ENCODE peak calls at places on chromosomes 4 and X, in ten cellular contexts. K, B, I, M, V, Q, W, P, N and Y are unnamed samples.

GRCh38 chrX:105101378-105101777 is 119.1 kb downstream of the TEX13A start:
- DNase-seq in B (no peak), W (no peak), K (no peak), V (no peak), P (no peak), I (no peak), Q (no peak), M (no peak), N (no peak), Y (no peak)

GRCh38 chr4:150510176-150510875 is 71.6 kb upstream of the MAB21L2 start:
- DNase-seq in M (peak), Q (peak), I (peak), B (peak), P (peak), V (no peak), W (peak), N (no peak), K (no peak), Y (no peak)

GRCh38 chr4:168755643-168756482 is 254.2 kb downstream of the CBR4 start:
- DNase-seq in B (peak), Q (peak), I (no peak), N (no peak), M (no peak), V (no peak), K (no peak), P (no peak), W (no peak), Y (no peak)

GRCh38 chr4:99185581-99185980 is 33.5 kb downstream of the ADH6 start:
- DNase-seq in K (no peak), P (no peak), B (no peak), M (no peak), Q (no peak), V (no peak), I (no peak), N (no peak), W (no peak), Y (no peak)

GRCh38 chr4:56799824-56800756 is 21.4 kb downstream of the SPINK2 start:
- DNase-seq in M (peak), P (peak), W (peak), B (peak), Q (peak), K (peak), V (peak), N (peak), I (peak), Y (peak)

GRCh38 chr4:145406970-145407369 is 74.7 kb upstream of the SMAD1 start:
- DNase-seq in I (no peak), K (no peak), V (no peak), Q (no peak), N (no peak), B (no peak), P (no peak), W (no peak), M (no peak), Y (no peak)

GRCh38 chr4:84691170-84691691 is 108.3 kb downstream of the CDS1 start:
- DNase-seq in W (peak), Q (peak), B (peak), K (no peak), V (peak), I (peak), N (no peak), M (peak), P (peak), Y (no peak)

GRCh38 chr4:52202251-52202779 is 151.2 kb downstream of the SPATA18 start:
- DNase-seq in P (no peak), N (no peak), B (no peak), Q (no peak), W (no peak), V (no peak), K (no peak), I (no peak), M (no peak), Y (no peak)

GRCh38 chr4:94407846-94408245 is 43.9 kb upstream of the PDLIM5 start:
- DNase-seq in N (no peak), M (no peak), P (no peak), I (no peak), Q (peak), V (no peak), K (no peak), B (peak), W (no peak), Y (no peak)

DNA sequence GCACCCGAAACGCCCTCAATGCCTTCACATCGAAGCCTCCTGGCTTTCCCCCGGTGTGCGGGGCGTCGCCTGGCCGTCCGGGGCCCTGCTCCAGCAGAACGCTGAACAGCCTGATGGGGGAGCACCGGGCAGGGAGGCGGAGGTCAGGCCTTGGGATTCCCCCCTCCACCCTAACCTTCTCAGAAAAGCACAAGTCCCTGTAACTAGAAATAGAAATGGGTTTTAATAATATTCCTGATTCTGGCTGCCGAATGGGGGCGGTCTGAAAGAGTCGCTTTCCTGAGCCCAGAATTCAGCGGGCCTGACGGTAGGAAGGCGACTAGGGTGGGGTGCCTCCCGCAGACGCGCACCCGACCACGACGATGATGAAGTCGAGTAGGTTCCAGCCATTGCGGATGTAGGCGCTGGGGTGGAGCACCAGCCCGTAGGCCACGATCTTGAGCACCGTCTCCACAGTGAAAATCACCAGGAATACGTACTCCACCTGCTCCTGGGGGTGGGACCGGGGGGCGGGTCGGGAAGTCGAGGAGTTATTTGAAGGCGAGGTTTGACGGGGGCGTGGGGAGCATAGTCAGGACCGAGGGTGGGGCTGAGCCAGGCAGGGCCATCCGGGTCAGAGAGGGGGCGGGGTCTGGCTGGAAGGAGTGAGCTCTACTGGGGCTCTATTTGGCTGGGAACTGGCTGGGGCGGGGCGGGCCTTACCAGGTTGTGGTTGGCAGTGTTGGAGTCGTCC is 2.5 kb downstream of the CACNA1F start:
- DNase-seq in V (no peak), N (peak), W (peak), Q (peak), P (no peak), M (no peak), K (peak), B (no peak), I (no peak), Y (peak)
- TF ChIP-seq CTCF in V (no peak), N (peak), W (no peak), Q (peak), P (no peak), M (no peak), K (no peak), B (peak), I (no peak), Y (peak)

DNA sequence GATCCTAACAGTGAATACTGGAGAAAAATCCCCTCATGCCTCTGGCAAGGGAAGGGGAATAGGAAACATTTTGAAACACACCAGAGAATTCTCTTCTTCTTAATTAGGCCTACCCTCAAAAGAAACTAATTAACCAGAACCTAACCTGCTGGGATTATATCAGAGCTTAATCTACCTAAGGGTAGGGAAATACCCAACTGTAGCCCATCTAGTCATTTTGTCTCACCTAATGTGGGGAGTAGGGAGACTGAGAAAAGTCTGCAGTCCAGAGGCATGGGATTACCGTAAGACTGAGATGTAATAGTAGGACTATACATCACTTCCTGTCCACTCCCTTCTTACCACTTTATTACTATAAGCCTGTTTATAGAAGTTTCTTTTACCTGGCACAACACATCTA is 165.2 kb upstream of the CTSO start:
- DNase-seq in Q (no peak), N (no peak), V (no peak), K (no peak), W (no peak), I (no peak), M (no peak), B (no peak), P (no peak), Y (no peak)
- TF ChIP-seq CTCF in Q (no peak), N (no peak), V (no peak), K (no peak), W (no peak), I (no peak), M (no peak), B (no peak), P (no peak), Y (no peak)

GRCh38 chrX:48703642-48704481 is 7.3 kb downstream of the SUV39H1 start:
- DNase-seq in W (peak), B (peak), Q (peak), M (no peak), P (no peak), I (no peak), K (no peak), N (no peak), V (no peak), Y (no peak)
- TF ChIP-seq CTCF in W (no peak), B (no peak), Q (no peak), M (peak), P (peak), I (no peak), K (no peak), N (no peak), V (no peak), Y (no peak)

GRCh38 chr4:2909583-2909982 is 53.6 kb downstream of the NOP14 start:
- DNase-seq in M (no peak), K (peak), P (no peak), V (no peak), N (no peak), Q (no peak), I (no peak), B (no peak), W (no peak), Y (no peak)
- TF ChIP-seq CTCF in M (no peak), K (no peak), P (no peak), V (no peak), N (no peak), Q (no peak), I (no peak), B (no peak), W (no peak), Y (no peak)

DNA sequence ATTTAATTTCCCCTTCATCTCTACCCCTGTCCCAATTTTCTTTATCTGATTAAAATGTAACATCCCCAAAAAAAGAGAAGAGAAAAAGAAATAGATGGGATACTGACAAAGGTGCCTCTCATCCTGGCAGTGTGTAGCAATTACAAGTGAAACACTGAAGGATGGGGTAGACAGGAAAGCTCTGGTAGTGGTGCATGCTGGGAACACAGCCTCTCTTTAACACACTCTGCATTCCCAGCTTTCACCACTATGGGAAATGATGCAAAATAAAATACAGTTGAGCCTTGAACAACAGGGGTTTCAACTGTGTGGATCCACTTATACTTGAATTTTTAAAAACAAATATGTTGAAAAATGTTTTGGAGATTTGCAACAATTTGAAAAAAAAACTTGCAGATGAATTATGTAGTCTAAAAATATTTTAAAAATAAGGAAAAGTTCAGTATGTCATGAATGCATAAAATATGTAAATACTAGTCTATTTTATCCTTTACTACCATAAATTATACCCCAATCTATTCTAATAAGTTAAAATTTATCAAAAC is 239.2 kb upstream of the DDX53 start:
- DNase-seq in Q (no peak), N (no peak), I (no peak), B (no peak), M (no peak), V (no peak), P (no peak), W (no peak), K (no peak), Y (no peak)
- TF ChIP-seq CTCF in Q (no peak), N (no peak), I (no peak), B (no peak), M (no peak), V (no peak), P (no peak), W (no peak), K (no peak), Y (no peak)